ENCODE peak calls at places on chromosomes 1 and 21, in eight cellular contexts. K is HCT116; B is mucosa of descending colon; O is iPS-NIHi11; L is hepatocyte; Z is activated effector memory CD4-positive, alpha-beta T cell treated with anti-CD3 and anti-CD28 coated beads, Interleukin-2, amount 50 U/mL, for 16 hours; J is heart right ventricle; H is stimulated activated CD4-positive, alpha-beta T cell treated with anti-CD3 and anti-CD28 coated beads, Interleukin-1b, Interleukin-23, amount 100 ng/mL, for 4 hours. S is an unnamed sample.

GRCh38 chr1:221309711-221310110 is 430.5 kb downstream of the HLX start:
- DNase-seq in O (no peak), J (no peak), K (no peak), L (no peak), Z (no peak), H (no peak), B (no peak), S (no peak)

GRCh38 chr1:37954316-37954971 is 7.6 kb upstream of the INPP5B start:
- DNase-seq in O (no peak), J (no peak), Z (no peak), H (no peak), K (no peak), L (no peak), B (no peak), S (no peak)

GRCh38 chr1:63984257-63984626 is 210.4 kb downstream of the ROR1 start:
- DNase-seq in L (no peak), Z (no peak), J (no peak), H (no peak), K (no peak), O (no peak), B (no peak), S (no peak)

GRCh38 chr1:27872059-27872801 is at the start of gene THEMIS2:
- DNase-seq in J (peak; percentile 65), B (peak; percentile 78), Z (peak; percentile 93), O (peak; percentile 99), H (peak; percentile 82), K (no peak), L (peak; percentile 63), S (peak; percentile 91)

GRCh38 chr1:15523922-15524282 is at the start of gene CASP9:
- DNase-seq in H (no peak), Z (no peak), B (no peak), L (no peak), J (no peak), O (no peak), K (no peak), S (no peak)

GRCh38 chr21:32022141-32022540 is 149.3 kb downstream of the HUNK start:
- DNase-seq in Z (no peak), H (no peak), J (no peak), L (no peak), B (no peak), K (no peak), O (no peak), S (no peak)

GRCh38 chr1:22612657-22613056 is 23.8 kb upstream of the C1QA start:
- DNase-seq in L (no peak), H (no peak), K (no peak), J (no peak), B (no peak), O (no peak), Z (no peak), S (no peak)

GRCh38 chr1:96979287-96979686 is 257.7 kb downstream of the PTBP2 start:
- DNase-seq in B (no peak), K (no peak), Z (no peak), H (no peak), O (no peak), L (no peak), J (peak; percentile 3), S (no peak)

GRCh38 chr1:155127672-155128468 is at the start of gene EFNA1:
- DNase-seq in K (no peak), J (peak; percentile 75), O (peak; percentile 68), L (peak; percentile 86), H (peak; percentile 50), Z (peak; percentile 78), B (peak; percentile 88), S (peak; percentile 82)

S was measured in Right ventricle myocardium inferior.